ENCODE peak calls at places on chromosomes 4 and X, in nine cellular contexts. X is IMR-90; B is adrenal gland; C is RPMI8226; P is germinal center; T is CD8-positive, alpha-beta memory T cell; G is HS-27A; K is T-helper 1 cell; O is AG08395. W is an unnamed sample.

GRCh38 chr4:165457793-165458192 is 79.0 kb downstream of the CPE start:
- DNase-seq in X (no peak), B (no peak), C (no peak), P (no peak), T (no peak), G (no peak), K (no peak), O (no peak), W (no peak)

GRCh38 chrX:136094962-136095361 is 52.4 kb upstream of the FHL1 start:
- DNase-seq in X (peak; percentile 10), B (no peak), C (no peak), P (no peak), T (no peak), G (no peak), K (no peak), O (no peak), W (no peak)

GRCh38 chrX:11553594-11553993 is 112.1 kb downstream of the ARHGAP6 start:
- DNase-seq in X (no peak), B (no peak), C (no peak), P (no peak), T (no peak), G (no peak), K (no peak), O (no peak), W (no peak)

GRCh38 chrX:82342531-82342930 is 1140.6 kb downstream of the SH3BGRL start:
- DNase-seq in X (no peak), B (no peak), C (no peak), P (no peak), T (no peak), G (no peak), K (no peak), O (no peak), W (no peak)

GRCh38 chr4:176921256-176921655 is 128.5 kb upstream of the VEGFC start:
- DNase-seq in X (no peak), B (no peak), C (no peak), P (no peak), T (no peak), G (no peak), K (no peak), O (no peak), W (no peak)

GRCh38 chrX:68989865-68990606 is 161.2 kb downstream of the EFNB1 start:
- DNase-seq in X (peak; percentile 82), B (no peak), C (no peak), P (no peak), T (no peak), G (peak; percentile 22), K (no peak), O (peak; percentile 76), W (peak; percentile 55)

GRCh38 chrX:130771230-130771629 is 131.8 kb downstream of the ENOX2 start:
- DNase-seq in X (no peak), B (no peak), C (no peak), P (no peak), T (no peak), G (no peak), K (no peak), O (no peak), W (no peak)

GRCh38 chr4:164748375-164748774 is 5.6 kb upstream of the SMIM31 start:
- DNase-seq in X (peak; percentile 19), B (no peak), C (no peak), P (no peak), T (no peak), G (no peak), K (no peak), O (peak; percentile 21), W (no peak)

GRCh38 chr4:152680988-152681731 is 1.4 kb upstream of the TMEM154 start:
- DNase-seq in X (peak; percentile 59), B (no peak), C (no peak), P (no peak), T (no peak), G (peak; percentile 15), K (no peak), O (peak; percentile 45), W (no peak)

GRCh38 chrX:41603591-41603990 is 85.2 kb upstream of the GPR34 start:
- DNase-seq in X (no peak), B (no peak), C (no peak), P (no peak), T (no peak), G (no peak), K (no peak), O (no peak), W (no peak)

GRCh38 chrX:85031505-85031904 is 27.8 kb downstream of the APOOL start:
- DNase-seq in X (no peak), B (no peak), C (no peak), P (no peak), T (no peak), G (no peak), K (no peak), O (no peak), W (no peak)

GRCh38 chr4:142402925-142403324 is 443.2 kb downstream of the INPP4B start:
- DNase-seq in X (peak; percentile 39), B (no peak), C (no peak), P (no peak), T (no peak), G (no peak), K (no peak), O (peak; percentile 17), W (no peak)

GRCh38 chr4:184165291-184165690 is 52.4 kb downstream of the ENPP6 start:
- DNase-seq in X (peak; percentile 11), B (no peak), C (no peak), P (no peak), T (no peak), G (peak; percentile 1), K (no peak), O (no peak), W (no peak)

GRCh38 chr4:21948347-21949072 is at the start of gene KCNIP4:
- DNase-seq in X (no peak), B (no peak), C (no peak), P (peak; percentile 7), T (no peak), G (no peak), K (no peak), O (no peak), W (peak; percentile 15)

W was measured in thyroid gland.